ENCODE peak calls at places on chromosome 1, in ten cellular contexts. One of them, this sample, is unnamed.

GRCh38 chr1:167491586-167492408 is 26.5 kb downstream of the CD247 start:
- DNase-seq in prostate gland: no peak
- DNase-seq in neural progenitor cell: peak
- DNase-seq in aorta: no peak
- DNase-seq in heart left ventricle: no peak
- DNase-seq in PC-3: no peak
- DNase-seq in MM.1S: peak
- DNase-seq in cardiac muscle cell: no peak
- DNase-seq in IMR-90: no peak
- DNase-seq in tibial nerve: no peak
- DNase-seq in this sample: no peak

GRCh38 chr1:17569200-17570139 is 30.0 kb downstream of the ARHGEF10L start:
- DNase-seq in tibial nerve: peak
- DNase-seq in aorta: peak
- DNase-seq in IMR-90: peak
- DNase-seq in MM.1S: no peak
- DNase-seq in neural progenitor cell: no peak
- DNase-seq in cardiac muscle cell: peak
- DNase-seq in prostate gland: peak
- DNase-seq in PC-3: peak
- DNase-seq in heart left ventricle: peak
- DNase-seq in this sample: peak

GRCh38 chr1:84573481-84573966 is 716 bp downstream of the CTBS start:
- DNase-seq in IMR-90: no peak
- DNase-seq in tibial nerve: no peak
- DNase-seq in PC-3: no peak
- DNase-seq in aorta: no peak
- DNase-seq in cardiac muscle cell: peak
- DNase-seq in neural progenitor cell: no peak
- DNase-seq in heart left ventricle: no peak
- DNase-seq in prostate gland: no peak
- DNase-seq in MM.1S: peak
- DNase-seq in this sample: no peak

GRCh38 chr1:229058716-229059115 is 212.2 kb upstream of the RAB4A start:
- DNase-seq in PC-3: no peak
- DNase-seq in neural progenitor cell: no peak
- DNase-seq in tibial nerve: no peak
- DNase-seq in heart left ventricle: no peak
- DNase-seq in MM.1S: no peak
- DNase-seq in prostate gland: peak
- DNase-seq in aorta: no peak
- DNase-seq in cardiac muscle cell: peak
- DNase-seq in IMR-90: no peak
- DNase-seq in this sample: no peak

GRCh38 chr1:21289700-21290545 is at the start of gene ECE1:
- DNase-seq in cardiac muscle cell: peak
- DNase-seq in tibial nerve: no peak
- DNase-seq in heart left ventricle: peak
- DNase-seq in aorta: peak
- DNase-seq in prostate gland: no peak
- DNase-seq in IMR-90: no peak
- DNase-seq in PC-3: peak
- DNase-seq in neural progenitor cell: peak
- DNase-seq in MM.1S: peak
- DNase-seq in this sample: peak

GRCh38 chr1:28582248-28582615 is 9.8 kb upstream of the RAB42 start:
- DNase-seq in prostate gland: no peak
- DNase-seq in neural progenitor cell: peak
- DNase-seq in heart left ventricle: no peak
- DNase-seq in cardiac muscle cell: peak
- DNase-seq in MM.1S: no peak
- DNase-seq in aorta: no peak
- DNase-seq in tibial nerve: no peak
- DNase-seq in IMR-90: no peak
- DNase-seq in PC-3: no peak
- DNase-seq in this sample: no peak

GRCh38 chr1:208944981-208945451 is 638.5 kb upstream of the CAMK1G start:
- DNase-seq in cardiac muscle cell: no peak
- DNase-seq in tibial nerve: no peak
- DNase-seq in IMR-90: no peak
- DNase-seq in neural progenitor cell: no peak
- DNase-seq in PC-3: no peak
- DNase-seq in heart left ventricle: no peak
- DNase-seq in prostate gland: no peak
- DNase-seq in aorta: no peak
- DNase-seq in MM.1S: no peak
- DNase-seq in this sample: no peak

GRCh38 chr1:234929369-234929768 is 199.3 kb downstream of the TOMM20 start:
- DNase-seq in MM.1S: no peak
- DNase-seq in heart left ventricle: no peak
- DNase-seq in tibial nerve: no peak
- DNase-seq in IMR-90: no peak
- DNase-seq in PC-3: no peak
- DNase-seq in prostate gland: no peak
- DNase-seq in aorta: no peak
- DNase-seq in neural progenitor cell: no peak
- DNase-seq in cardiac muscle cell: no peak
- DNase-seq in this sample: no peak

GRCh38 chr1:151984313-151984956 is 9.2 kb downstream of the S100A10 start:
- DNase-seq in IMR-90: no peak
- DNase-seq in neural progenitor cell: no peak
- DNase-seq in heart left ventricle: no peak
- DNase-seq in tibial nerve: no peak
- DNase-seq in aorta: no peak
- DNase-seq in PC-3: no peak
- DNase-seq in cardiac muscle cell: no peak
- DNase-seq in MM.1S: peak
- DNase-seq in prostate gland: no peak
- DNase-seq in this sample: no peak

GRCh38 chr1:184002071-184002470 is 35.5 kb downstream of the COLGALT2 start:
- DNase-seq in heart left ventricle: peak
- DNase-seq in PC-3: peak
- DNase-seq in MM.1S: no peak
- DNase-seq in tibial nerve: no peak
- DNase-seq in prostate gland: no peak
- DNase-seq in neural progenitor cell: peak
- DNase-seq in IMR-90: peak
- DNase-seq in cardiac muscle cell: peak
- DNase-seq in aorta: no peak
- DNase-seq in this sample: no peak

GRCh38 chr1:8674912-8675311 is 142.5 kb downstream of the RERE start:
- DNase-seq in aorta: no peak
- DNase-seq in tibial nerve: no peak
- DNase-seq in cardiac muscle cell: no peak
- DNase-seq in prostate gland: no peak
- DNase-seq in IMR-90: peak
- DNase-seq in heart left ventricle: no peak
- DNase-seq in PC-3: peak
- DNase-seq in neural progenitor cell: no peak
- DNase-seq in MM.1S: no peak
- DNase-seq in this sample: no peak

GRCh38 chr1:206526064-206526911 is 19.0 kb downstream of the RASSF5 start:
- DNase-seq in aorta: no peak
- DNase-seq in MM.1S: peak
- DNase-seq in neural progenitor cell: no peak
- DNase-seq in PC-3: no peak
- DNase-seq in IMR-90: no peak
- DNase-seq in tibial nerve: no peak
- DNase-seq in prostate gland: no peak
- DNase-seq in heart left ventricle: no peak
- DNase-seq in cardiac muscle cell: no peak
- DNase-seq in this sample: no peak

DNA sequence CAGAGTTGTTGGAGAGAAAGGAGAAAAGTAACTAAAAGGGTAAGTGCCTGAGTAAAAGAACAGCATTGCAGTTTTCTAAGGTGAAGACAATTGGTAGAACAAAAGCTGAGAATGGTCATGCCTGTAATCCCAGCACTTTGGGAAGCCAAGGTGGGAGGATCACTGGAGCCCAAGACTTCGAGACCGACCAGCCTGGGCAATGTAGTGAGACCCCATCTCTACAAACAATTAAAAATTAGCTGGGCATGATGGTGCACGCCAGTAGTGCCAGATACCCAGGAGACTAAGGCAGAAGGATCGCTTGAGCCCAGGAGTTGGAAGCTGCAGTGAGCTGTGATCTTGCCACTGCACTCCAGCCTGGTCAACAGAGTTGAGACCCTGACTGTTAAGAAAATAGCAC is 15.2 kb upstream of the PGD start:
- DNase-seq in prostate gland: no peak
- DNase-seq in PC-3: no peak
- DNase-seq in heart left ventricle: no peak
- DNase-seq in MM.1S: no peak
- DNase-seq in IMR-90: no peak
- DNase-seq in tibial nerve: no peak
- DNase-seq in aorta: peak
- DNase-seq in neural progenitor cell: no peak
- DNase-seq in cardiac muscle cell: no peak
- DNase-seq in this sample: no peak
- H3K27ac ChIP-seq in prostate gland: no peak
- H3K27ac ChIP-seq in PC-3: no peak
- H3K27ac ChIP-seq in heart left ventricle: no peak
- H3K27ac ChIP-seq in MM.1S: no peak
- H3K27ac ChIP-seq in IMR-90: no peak
- H3K27ac ChIP-seq in tibial nerve: no peak
- H3K27ac ChIP-seq in aorta: no peak
- H3K27ac ChIP-seq in neural progenitor cell: no peak
- H3K27ac ChIP-seq in cardiac muscle cell: no peak
- H3K27ac ChIP-seq in this sample: no peak

GRCh38 chr1:30418426-30419245 is 304.7 kb downstream of the MATN1 start:
- DNase-seq in cardiac muscle cell: no peak
- DNase-seq in tibial nerve: no peak
- DNase-seq in MM.1S: no peak
- DNase-seq in prostate gland: peak
- DNase-seq in aorta: peak
- DNase-seq in heart left ventricle: no peak
- DNase-seq in PC-3: no peak
- DNase-seq in IMR-90: no peak
- DNase-seq in neural progenitor cell: no peak
- DNase-seq in this sample: peak

GRCh38 chr1:30419246-30419720 is 304.1 kb downstream of the MATN1 start:
- DNase-seq in cardiac muscle cell: no peak
- DNase-seq in tibial nerve: no peak
- DNase-seq in aorta: peak
- DNase-seq in prostate gland: peak
- DNase-seq in neural progenitor cell: no peak
- DNase-seq in heart left ventricle: no peak
- DNase-seq in IMR-90: no peak
- DNase-seq in PC-3: no peak
- DNase-seq in MM.1S: no peak
- DNase-seq in this sample: peak

GRCh38 chr1:30422251-30422650 is 301.1 kb downstream of the MATN1 start:
- DNase-seq in neural progenitor cell: no peak
- DNase-seq in heart left ventricle: no peak
- DNase-seq in MM.1S: no peak
- DNase-seq in IMR-90: no peak
- DNase-seq in prostate gland: no peak
- DNase-seq in PC-3: no peak
- DNase-seq in cardiac muscle cell: no peak
- DNase-seq in aorta: peak
- DNase-seq in tibial nerve: no peak
- DNase-seq in this sample: peak

GRCh38 chr1:30419831-30420230 is 303.6 kb downstream of the MATN1 start:
- DNase-seq in MM.1S: no peak
- DNase-seq in IMR-90: no peak
- DNase-seq in aorta: peak
- DNase-seq in PC-3: no peak
- DNase-seq in prostate gland: no peak
- DNase-seq in tibial nerve: no peak
- DNase-seq in heart left ventricle: no peak
- DNase-seq in neural progenitor cell: no peak
- DNase-seq in cardiac muscle cell: no peak
- DNase-seq in this sample: peak

DNA sequence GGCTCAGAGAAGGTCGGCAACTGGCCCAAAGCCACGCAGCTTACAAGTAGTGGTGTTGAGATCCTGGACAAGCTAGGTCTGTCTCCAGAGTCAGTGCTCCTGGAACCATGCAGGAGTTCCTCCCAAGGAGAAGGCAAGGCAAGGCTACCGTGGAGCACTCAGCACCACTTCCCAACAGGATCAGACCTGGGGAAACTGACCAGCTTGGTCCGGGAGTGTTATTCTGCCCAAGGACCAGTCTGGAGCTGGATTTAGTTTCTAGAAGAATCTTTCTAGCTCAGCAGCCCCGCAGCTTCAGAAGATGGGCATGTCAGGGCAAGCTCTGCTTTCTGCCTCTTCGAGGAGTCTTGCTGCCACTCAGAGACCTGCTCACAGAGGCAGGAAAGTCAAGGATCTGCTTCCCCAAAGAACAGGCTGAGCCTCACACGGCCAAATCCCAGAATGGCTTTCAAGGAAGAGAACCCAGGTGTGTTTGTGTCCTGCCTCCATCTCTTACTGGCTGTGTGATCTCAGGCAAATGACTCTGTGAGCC is 302.8 kb downstream of the MATN1 start:
- DNase-seq in prostate gland: peak
- DNase-seq in tibial nerve: no peak
- DNase-seq in heart left ventricle: peak
- DNase-seq in aorta: peak
- DNase-seq in PC-3: no peak
- DNase-seq in cardiac muscle cell: no peak
- DNase-seq in neural progenitor cell: no peak
- DNase-seq in MM.1S: no peak
- DNase-seq in IMR-90: no peak
- DNase-seq in this sample: peak
- H3K27ac ChIP-seq in prostate gland: no peak
- H3K27ac ChIP-seq in tibial nerve: no peak
- H3K27ac ChIP-seq in heart left ventricle: no peak
- H3K27ac ChIP-seq in aorta: no peak
- H3K27ac ChIP-seq in PC-3: no peak
- H3K27ac ChIP-seq in cardiac muscle cell: no peak
- H3K27ac ChIP-seq in neural progenitor cell: no peak
- H3K27ac ChIP-seq in MM.1S: no peak
- H3K27ac ChIP-seq in IMR-90: no peak
- H3K27ac ChIP-seq in this sample: no peak

GRCh38 chr1:117128323-117129079 is 7.0 kb upstream of the TRIM45 start:
- DNase-seq in MM.1S: peak
- DNase-seq in neural progenitor cell: peak
- DNase-seq in aorta: no peak
- DNase-seq in tibial nerve: no peak
- DNase-seq in IMR-90: peak
- DNase-seq in cardiac muscle cell: peak
- DNase-seq in PC-3: peak
- DNase-seq in heart left ventricle: no peak
- DNase-seq in prostate gland: no peak
- DNase-seq in this sample: no peak
- H3K27ac ChIP-seq in MM.1S: no peak
- H3K27ac ChIP-seq in neural progenitor cell: no peak
- H3K27ac ChIP-seq in aorta: no peak
- H3K27ac ChIP-seq in tibial nerve: no peak
- H3K27ac ChIP-seq in IMR-90: no peak
- H3K27ac ChIP-seq in cardiac muscle cell: no peak
- H3K27ac ChIP-seq in PC-3: no peak
- H3K27ac ChIP-seq in heart left ventricle: peak
- H3K27ac ChIP-seq in prostate gland: no peak
- H3K27ac ChIP-seq in this sample: no peak

DNA sequence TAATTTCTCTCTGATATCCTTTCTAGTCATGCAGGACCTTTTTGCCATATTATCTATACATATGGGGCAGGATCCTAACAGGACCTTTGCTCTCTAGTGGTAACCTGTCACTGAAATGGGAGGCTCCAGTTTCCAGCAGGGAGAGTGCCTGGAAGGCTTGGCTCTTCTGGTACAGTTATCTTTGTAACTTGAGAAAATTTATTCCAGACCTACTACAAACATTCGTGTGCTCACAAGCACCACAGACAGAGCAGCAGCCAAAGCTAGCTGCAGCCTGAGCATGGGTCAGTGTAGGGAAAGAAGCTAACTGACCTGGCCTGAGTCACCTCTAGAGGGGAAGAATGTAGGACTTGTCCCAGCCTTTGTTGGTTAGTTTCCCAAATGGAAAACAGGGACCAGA is 86.5 kb upstream of the MACF1 start:
- DNase-seq in aorta: no peak
- DNase-seq in MM.1S: no peak
- DNase-seq in IMR-90: no peak
- DNase-seq in tibial nerve: no peak
- DNase-seq in cardiac muscle cell: no peak
- DNase-seq in neural progenitor cell: no peak
- DNase-seq in heart left ventricle: no peak
- DNase-seq in PC-3: no peak
- DNase-seq in prostate gland: no peak
- DNase-seq in this sample: no peak
- H3K27ac ChIP-seq in aorta: peak
- H3K27ac ChIP-seq in MM.1S: no peak
- H3K27ac ChIP-seq in IMR-90: peak
- H3K27ac ChIP-seq in tibial nerve: no peak
- H3K27ac ChIP-seq in cardiac muscle cell: peak
- H3K27ac ChIP-seq in neural progenitor cell: peak
- H3K27ac ChIP-seq in heart left ventricle: no peak
- H3K27ac ChIP-seq in PC-3: no peak
- H3K27ac ChIP-seq in prostate gland: peak
- H3K27ac ChIP-seq in this sample: peak

This sample was measured in lung.